ENCODE peak calls at places on chromosome 15, in ten cellular contexts. C is adrenal gland, I is astrocyte, J is GM20000, K is fibroblast of lung, Q is A549, H is IMR-90, X is choroid plexus epithelial cell, E is ovary, A is fibroblast of pulmonary artery. R is an unnamed sample.

GRCh38 chr15:98779463-98780071 is 131.2 kb downstream of the IGF1R start:
- DNase-seq in C (peak), I (no peak), J (peak), K (peak), Q (peak), H (peak), X (peak), E (peak), A (peak), R (peak)

GRCh38 chr15:69729167-69729748 is 276.6 kb downstream of the RPLP1 start:
- DNase-seq in C (peak), I (no peak), J (peak), K (no peak), Q (no peak), H (peak), X (peak), E (peak), A (peak), R (no peak)

GRCh38 chr15:37574985-37575384 is 359.5 kb upstream of the TMCO5A start:
- DNase-seq in C (no peak), I (peak), J (no peak), K (no peak), Q (no peak), H (no peak), X (no peak), E (no peak), A (no peak), R (no peak)

GRCh38 chr15:53611145-53611920 is 148.1 kb downstream of the WDR72 start:
- DNase-seq in C (no peak), I (peak), J (no peak), K (peak), Q (peak), H (no peak), X (peak), E (no peak), A (peak), R (no peak)

GRCh38 chr15:95559875-95560394 is 770.6 kb upstream of the NR2F2 start:
- DNase-seq in C (peak), I (peak), J (no peak), K (peak), Q (peak), H (peak), X (peak), E (no peak), A (peak), R (peak)

GRCh38 chr15:77417642-77418041 is 2.3 kb downstream of the PEAK1 start:
- DNase-seq in C (no peak), I (peak), J (no peak), K (peak), Q (no peak), H (peak), X (peak), E (no peak), A (no peak), R (peak)

GRCh38 chr15:29566914-29567313 is 255.4 kb downstream of the TJP1 start:
- DNase-seq in C (no peak), I (no peak), J (no peak), K (no peak), Q (no peak), H (no peak), X (no peak), E (no peak), A (no peak), R (no peak)

GRCh38 chr15:36688310-36689102 is 109.1 kb downstream of the CDIN1 start:
- DNase-seq in C (no peak), I (peak), J (no peak), K (peak), Q (no peak), H (peak), X (peak), E (no peak), A (peak), R (peak)

GRCh38 chr15:48112242-48112641 is 8.5 kb upstream of the SLC24A5 start:
- DNase-seq in C (peak), I (peak), J (peak), K (peak), Q (peak), H (peak), X (peak), E (no peak), A (peak), R (peak)

GRCh38 chr15:62323353-62323752 is 158.3 kb upstream of the C2CD4B start:
- DNase-seq in C (no peak), I (no peak), J (no peak), K (no peak), Q (no peak), H (no peak), X (no peak), E (no peak), A (no peak), R (no peak)

GRCh38 chr15:83920115-83920514 is 266.2 kb downstream of the ADAMTSL3 start:
- DNase-seq in C (no peak), I (no peak), J (no peak), K (no peak), Q (no peak), H (no peak), X (no peak), E (no peak), A (no peak), R (no peak)

DNA sequence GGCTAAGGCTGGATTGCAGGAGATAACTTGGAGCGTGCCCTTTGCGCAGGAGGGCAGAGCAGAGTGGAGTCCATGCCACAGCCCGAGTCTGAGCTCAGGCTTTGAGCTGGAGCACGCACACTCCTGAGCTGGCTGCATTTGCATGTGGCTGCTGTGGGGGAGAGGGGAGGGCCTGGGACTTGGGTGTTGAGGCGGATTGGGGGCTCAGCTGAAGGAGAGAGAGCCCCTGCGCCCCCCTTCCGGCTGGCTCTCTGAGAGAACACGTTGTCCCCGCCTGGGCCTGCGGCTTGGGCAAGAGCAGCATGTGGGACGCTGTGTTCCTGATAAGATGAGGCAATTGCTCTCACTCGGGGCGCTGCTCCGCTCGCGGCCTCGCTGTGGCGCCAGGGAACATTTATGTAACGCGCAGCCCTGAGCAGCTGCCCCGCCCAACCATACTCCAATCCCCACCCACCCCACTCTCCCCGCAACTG is 39.1 kb downstream of the KLF13 start:
- DNase-seq in C (peak), I (peak), J (peak), K (peak), Q (no peak), H (peak), X (peak), E (peak), A (peak), R (peak)
- TF ChIP-seq CTCF in C (peak), I (no peak), J (peak), K (peak), Q (no peak), H (peak), X (peak), E (peak), A (peak), R (peak)

GRCh38 chr15:60135961-60136360 is 131.8 kb downstream of the FOXB1 start:
- DNase-seq in C (no peak), I (no peak), J (no peak), K (no peak), Q (no peak), H (no peak), X (no peak), E (no peak), A (no peak), R (no peak)

GRCh38 chr15:60138397-60138968 is 134.4 kb downstream of the FOXB1 start:
- DNase-seq in C (no peak), I (no peak), J (no peak), K (no peak), Q (no peak), H (no peak), X (no peak), E (no peak), A (no peak), R (no peak)

GRCh38 chr15:60137711-60138396 is 133.7 kb downstream of the FOXB1 start:
- DNase-seq in C (no peak), I (peak), J (no peak), K (peak), Q (no peak), H (no peak), X (peak), E (no peak), A (peak), R (peak)

GRCh38 chr15:60130811-60131210 is 126.7 kb downstream of the FOXB1 start:
- DNase-seq in C (no peak), I (no peak), J (no peak), K (no peak), Q (no peak), H (no peak), X (no peak), E (no peak), A (no peak), R (no peak)

DNA sequence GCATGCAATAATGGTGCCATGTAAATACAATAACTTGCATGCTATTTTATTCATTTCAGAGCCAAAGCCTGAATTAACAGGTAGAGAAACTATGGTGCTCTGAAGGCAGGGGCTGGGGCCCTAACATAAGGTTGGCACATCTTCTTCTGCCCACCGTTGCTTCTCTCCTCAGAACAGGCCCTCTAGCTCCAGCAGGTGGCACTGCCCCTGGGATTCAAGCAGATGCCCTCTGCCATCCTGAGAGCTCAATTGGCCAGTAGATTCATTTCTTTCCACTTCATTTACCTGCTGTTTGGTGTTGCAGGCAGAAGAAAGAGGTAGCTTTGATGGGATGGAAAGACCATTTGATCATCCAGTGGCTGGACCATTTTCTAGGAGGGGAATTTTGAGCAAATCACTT is 130.5 kb downstream of the FOXB1 start:
- DNase-seq in C (peak), I (no peak), J (no peak), K (no peak), Q (peak), H (no peak), X (no peak), E (no peak), A (no peak), R (no peak)
- TF ChIP-seq CTCF in C (no peak), I (no peak), J (peak), K (no peak), Q (peak), H (no peak), X (peak), E (no peak), A (no peak), R (peak)

GRCh38 chr15:72599855-72600464 is 54.5 kb upstream of the GOLGA6B start:
- DNase-seq in C (no peak), I (peak), J (peak), K (peak), Q (peak), H (peak), X (peak), E (no peak), A (peak), R (peak)
- TF ChIP-seq CTCF in C (peak), I (peak), J (peak), K (peak), Q (peak), H (peak), X (peak), E (peak), A (peak), R (peak)

GRCh38 chr15:40891810-40892448 is 2.3 kb upstream of the VPS18 start:
- DNase-seq in C (peak), I (no peak), J (no peak), K (peak), Q (peak), H (peak), X (peak), E (no peak), A (peak), R (peak)
- TF ChIP-seq CTCF in C (peak), I (peak), J (peak), K (peak), Q (peak), H (peak), X (peak), E (peak), A (peak), R (peak)

GRCh38 chr15:67515557-67515956 is 5.4 kb upstream of the C15orf61 start:
- DNase-seq in C (no peak), I (no peak), J (no peak), K (no peak), Q (no peak), H (no peak), X (no peak), E (no peak), A (no peak), R (no peak)
- TF ChIP-seq CTCF in C (no peak), I (no peak), J (no peak), K (no peak), Q (no peak), H (no peak), X (no peak), E (no peak), A (no peak), R (no peak)

GRCh38 chr15:38699633-38700230 is 135.1 kb upstream of the RASGRP1 start:
- DNase-seq in C (peak), I (no peak), J (peak), K (peak), Q (peak), H (peak), X (peak), E (no peak), A (peak), R (peak)
- TF ChIP-seq CTCF in C (peak), I (peak), J (peak), K (peak), Q (peak), H (peak), X (peak), E (peak), A (peak), R (peak)